ENCODE peak calls at places on chromosomes 11 and 22, in six cellular contexts. W, J, E, G, X and T are unnamed samples. For H3K4me1, the result is how much of the 10 kb centered on the place peaks cover.

GRCh38 chr11:134385774-134386565 is 26.1 kb downstream of the B3GAT1 start:
- DNase-seq in X (no peak), W (no peak), G (no peak), J (no peak), E (no peak), T (no peak)

GRCh38 chr11:32400196-32400595 is 35.1 kb downstream of the WT1 start:
- DNase-seq in W (no peak), G (peak), X (no peak), J (no peak), E (peak), T (peak)

GRCh38 chr11:70207531-70208131 is 4.5 kb downstream of the FADD start:
- DNase-seq in W (no peak), X (no peak), E (no peak), J (no peak), G (no peak), T (no peak)

GRCh38 chr11:26191193-26191592 is 140.7 kb upstream of the ANO3 start:
- DNase-seq in G (no peak), E (no peak), J (no peak), W (no peak), X (no peak), T (no peak)

GRCh38 chr11:126430581-126431320 is 75.3 kb downstream of the ST3GAL4 start:
- DNase-seq in G (no peak), W (no peak), X (no peak), E (peak), J (no peak), T (no peak)

GRCh38 chr11:42161886-42162285 is 702.4 kb upstream of the LRRC4C start:
- DNase-seq in J (no peak), W (no peak), E (no peak), X (no peak), G (no peak), T (no peak)

GRCh38 chr11:66892926-66893325 is 36.1 kb downstream of the LRFN4 start:
- DNase-seq in W (no peak), G (no peak), X (no peak), E (no peak), J (no peak), T (no peak)

GRCh38 chr11:111123463-111124398 is 121.8 kb upstream of the POU2AF2 start:
- DNase-seq in X (no peak), J (no peak), E (no peak), G (no peak), W (peak), T (no peak)

GRCh38 chr11:11449327-11449726 is 96.3 kb upstream of the CSNK2A3 start:
- DNase-seq in X (no peak), W (no peak), E (no peak), J (no peak), G (no peak), T (no peak)

GRCh38 chr11:117614695-117615094 is 182.3 kb downstream of the DSCAML1 start:
- DNase-seq in X (no peak), G (no peak), E (no peak), W (no peak), J (no peak), T (no peak)

GRCh38 chr11:134625631-134626030 is 213.6 kb upstream of the B3GAT1 start:
- DNase-seq in J (no peak), W (no peak), G (no peak), E (no peak), X (no peak), T (no peak)

GRCh38 chr22:22955866-22956535 is 68.4 kb downstream of the IGLL5 start:
- DNase-seq in X (peak), J (peak), G (peak), E (peak), W (no peak), T (peak)

GRCh38 chr22:29307658-29308147 is 1.3 kb downstream of the GAS2L1 start:
- DNase-seq in E (no peak), G (no peak), X (no peak), J (no peak), W (no peak), T (no peak)

GRCh38 chr11:134027671-134028070 is 41.2 kb upstream of the JAM3 start:
- DNase-seq in E (no peak), G (no peak), X (no peak), W (no peak), J (no peak), T (no peak)

GRCh38 chr11:31417816-31418215 is 48.2 kb downstream of the DNAJC24 start:
- DNase-seq in G (no peak), E (no peak), J (no peak), X (no peak), W (no peak), T (no peak)

GRCh38 chr22:28034760-28035401 is 115.8 kb upstream of the PITPNB start:
- DNase-seq in G (no peak), E (peak), X (peak), W (peak), J (peak), T (peak)

GRCh38 chr11:14125529-14125928 is 163.0 kb downstream of the SPON1 start:
- DNase-seq in X (no peak), E (no peak), J (no peak), G (peak), W (no peak), T (no peak)

GRCh38 chr11:18775492-18776292 is 15.9 kb downstream of the PTPN5 start:
- DNase-seq in X (no peak), J (peak), E (peak), G (no peak), W (peak), T (peak)

GRCh38 chr11:130477646-130478203 is 29.3 kb downstream of the ADAMTS15 start:
- DNase-seq in E (peak), G (no peak), J (peak), W (no peak), X (no peak), T (peak)

GRCh38 chr22:30575011-30575671 is 676 bp upstream of the GAL3ST1 start:
- DNase-seq in W (peak), G (no peak), E (peak), J (no peak), X (no peak), T (no peak)

GRCh38 chr11:75474240-75474639 is 41.2 kb upstream of the KLHL35 start:
- DNase-seq in G (no peak), J (no peak), E (no peak), W (no peak), X (no peak), T (no peak)

GRCh38 chr11:105665281-105665680 is 55.4 kb downstream of the GRIA4 start:
- DNase-seq in W (no peak), G (no peak), J (no peak), E (no peak), X (no peak), T (no peak)

GRCh38 chr11:76637491-76638266 is 32.9 kb downstream of the LRRC32 start:
- DNase-seq in J (no peak), E (no peak), W (peak), G (no peak), X (peak), T (no peak)

GRCh38 chr11:59253001-59253400 is 40.3 kb upstream of the MPEG1 start:
- DNase-seq in E (no peak), G (no peak), W (no peak), J (no peak), X (no peak), T (no peak)

GRCh38 chr22:20524004-20524481 is 16.6 kb downstream of the MED15 start:
- DNase-seq in E (no peak), W (no peak), J (no peak), G (no peak), X (no peak), T (no peak)

GRCh38 chr22:26592368-26593015 is 2.6 kb upstream of the TPST2 start:
- DNase-seq in X (no peak), E (no peak), G (no peak), J (no peak), W (no peak), T (no peak)

GRCh38 chr11:47149781-47150180 is 26.9 kb downstream of the ARFGAP2 start:
- DNase-seq in W (no peak), J (no peak), X (no peak), G (no peak), E (no peak), T (peak)

GRCh38 chr11:64619811-64620285 is 28.8 kb downstream of the SLC22A12 start:
- DNase-seq in G (no peak), X (peak), J (no peak), E (peak), W (no peak), T (peak)

GRCh38 chr11:124898711-124899110 is 1.0 kb upstream of the ROBO4 start:
- DNase-seq in W (peak), X (peak), E (peak), G (no peak), J (peak), T (peak)

GRCh38 chr11:62705401-62705800 is 1.8 kb downstream of the BSCL2 start:
- DNase-seq in W (no peak), E (peak), X (peak), J (no peak), G (no peak), T (no peak)

GRCh38 chr11:81913793-81914192 is 819.9 kb downstream of the FAM181B start:
- DNase-seq in W (no peak), J (no peak), G (no peak), X (no peak), E (no peak), T (no peak)

GRCh38 chr22:18032455-18033101 is 8.2 kb upstream of the MICAL3 start:
- DNase-seq in E (peak), X (no peak), J (peak), W (no peak), G (peak), T (no peak)
- H3K4me1 ChIP-seq in E (under half), X (under half), J (under half), W (under half), G (half or more), T (under half)

DNA sequence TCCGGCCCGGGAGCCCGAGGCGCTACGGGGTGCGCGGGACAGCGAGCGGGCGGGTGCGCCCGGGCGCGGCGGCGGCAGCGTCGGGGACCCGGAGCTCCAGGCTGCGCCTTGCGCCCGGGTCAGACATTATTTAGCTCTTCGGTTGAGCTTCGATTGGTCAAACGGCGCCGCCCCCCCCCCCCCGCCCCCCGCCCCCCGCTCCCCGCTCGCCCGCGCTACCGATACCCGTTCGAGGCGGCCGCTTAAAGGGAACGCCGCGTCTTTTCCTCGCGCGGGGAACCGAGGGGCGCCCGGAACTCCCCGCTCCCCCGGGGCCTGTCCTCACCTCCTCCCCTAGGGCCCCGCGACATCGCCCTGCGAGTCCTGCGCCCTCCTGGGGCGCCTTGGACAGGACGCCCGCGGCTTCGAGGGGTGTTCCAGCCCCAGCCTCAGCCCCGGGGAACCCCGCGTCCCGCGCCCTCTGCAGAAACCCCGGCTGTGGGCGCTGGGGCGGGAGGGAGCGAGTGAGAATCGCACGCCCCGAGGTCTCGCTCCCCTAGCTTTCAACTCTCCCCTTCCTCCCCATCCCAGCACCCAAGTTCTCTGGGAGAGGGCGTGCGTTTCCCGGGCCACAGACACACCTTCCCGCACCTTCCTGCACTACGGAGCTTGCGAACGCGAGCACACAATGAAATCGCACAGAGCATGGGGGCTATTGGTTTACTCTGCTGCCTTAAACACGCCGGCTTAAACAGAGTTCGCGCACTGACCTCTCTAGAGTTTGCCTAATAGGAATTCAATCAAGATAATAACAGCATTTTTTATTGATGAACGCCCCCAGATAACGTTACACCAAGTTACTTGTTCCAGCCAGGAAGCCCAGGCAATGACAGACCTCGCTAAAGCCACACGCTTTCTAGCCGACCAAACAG is at the start of gene BDNF:
- DNase-seq in G (no peak), X (no peak), J (peak), W (no peak), E (peak), T (peak)
- H3K4me1 ChIP-seq in G (under half), X (under half), J (under half), W (under half), E (under half), T (under half)

DNA sequence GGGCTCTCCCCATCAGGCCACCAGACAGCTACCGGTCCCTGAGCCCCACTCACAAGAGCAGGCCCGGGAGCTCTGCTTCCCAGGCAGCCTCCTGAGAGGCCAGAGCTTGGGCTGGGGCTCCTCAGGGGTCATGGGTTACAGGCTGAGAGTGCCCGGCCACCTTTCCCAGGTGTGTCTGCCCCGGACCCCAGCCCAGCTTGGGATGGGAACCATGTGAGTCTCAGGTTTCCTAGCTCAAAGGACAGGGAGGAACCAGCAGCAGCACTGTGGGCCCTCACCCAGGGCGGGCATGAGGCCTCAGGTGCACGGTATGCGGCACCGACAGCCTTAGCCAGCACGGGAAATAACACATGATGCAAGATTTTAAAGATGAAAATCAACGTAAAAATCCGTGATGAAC is 90.1 kb downstream of the NECTIN1 start:
- DNase-seq in E (no peak), W (no peak), J (no peak), X (no peak), G (no peak), T (no peak)
- H3K4me1 ChIP-seq in E (under half), W (under half), J (under half), X (under half), G (under half), T (under half)

GRCh38 chr11:36602143-36602542 is 4.1 kb upstream of the RAG2 start:
- DNase-seq in E (no peak), W (no peak), J (no peak), X (no peak), G (no peak), T (no peak)

GRCh38 chr11:36609383-36609782 is 11.3 kb upstream of the RAG2 start:
- DNase-seq in E (no peak), G (no peak), J (no peak), W (no peak), X (no peak), T (peak)

GRCh38 chr11:36601145-36601544 is 3.1 kb upstream of the RAG2 start:
- DNase-seq in J (no peak), W (no peak), G (no peak), X (no peak), E (no peak), T (no peak)

GRCh38 chr11:36608491-36609199 is 10.6 kb upstream of the RAG2 start:
- DNase-seq in W (no peak), X (no peak), E (no peak), J (no peak), G (no peak), T (no peak)

DNA sequence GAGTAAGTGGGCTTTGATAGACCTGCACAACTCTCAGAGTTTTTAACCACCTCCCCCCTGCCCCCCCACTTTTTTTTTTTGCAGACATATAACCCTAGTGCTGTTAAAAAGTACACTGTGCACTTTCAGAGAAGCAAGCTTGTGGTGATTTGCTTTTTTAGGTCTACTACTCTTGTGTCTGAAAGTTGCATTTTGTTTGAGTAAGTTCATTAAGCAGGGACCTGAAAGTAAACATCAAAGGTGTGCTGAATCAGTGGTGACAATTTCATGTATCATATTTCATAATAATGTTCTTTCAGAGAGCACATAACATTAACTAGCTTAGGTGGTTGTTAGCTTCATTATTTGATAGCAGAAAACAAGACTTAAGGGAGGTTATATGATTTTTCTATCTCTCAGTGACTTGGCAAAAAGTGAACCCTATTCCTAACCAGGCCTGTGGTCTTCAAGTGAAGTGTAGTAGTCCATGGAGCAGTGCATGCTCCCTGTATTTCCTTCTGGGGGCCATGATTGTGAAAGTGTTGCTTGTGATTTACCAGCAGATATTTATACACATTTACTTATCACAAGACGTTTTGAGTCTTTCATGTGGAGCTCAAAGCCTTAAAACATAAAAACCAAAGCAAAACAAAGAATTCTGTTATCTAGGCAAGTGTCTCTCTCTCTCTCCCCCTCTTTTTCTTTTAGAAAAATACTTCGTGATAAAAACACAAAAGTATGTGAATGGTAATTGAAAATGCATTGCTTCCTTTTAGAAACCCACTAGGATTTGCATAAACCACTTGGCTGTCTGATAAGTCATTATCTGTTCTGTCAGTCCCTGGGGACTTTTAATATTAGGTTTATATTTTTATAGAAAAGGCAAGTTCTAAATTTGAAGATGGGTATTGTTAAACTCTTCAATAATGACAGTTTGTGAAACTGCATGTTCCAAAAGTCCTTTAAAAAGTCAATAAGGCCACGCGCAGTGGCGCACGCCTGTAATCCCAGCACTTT is 7.5 kb upstream of the RAG2 start:
- DNase-seq in J (no peak), X (no peak), E (no peak), G (no peak), W (no peak), T (no peak)
- H3K4me1 ChIP-seq in J (under half), X (under half), E (under half), G (under half), W (under half), T (under half)

GRCh38 chr11:95093548-95093947 is 3.9 kb downstream of the ENDOD1 start:
- DNase-seq in W (no peak), J (no peak), E (peak), G (no peak), X (no peak), T (no peak)
- H3K4me1 ChIP-seq in W (half or more), J (half or more), E (under half), G (under half), X (under half), T (under half)

DNA sequence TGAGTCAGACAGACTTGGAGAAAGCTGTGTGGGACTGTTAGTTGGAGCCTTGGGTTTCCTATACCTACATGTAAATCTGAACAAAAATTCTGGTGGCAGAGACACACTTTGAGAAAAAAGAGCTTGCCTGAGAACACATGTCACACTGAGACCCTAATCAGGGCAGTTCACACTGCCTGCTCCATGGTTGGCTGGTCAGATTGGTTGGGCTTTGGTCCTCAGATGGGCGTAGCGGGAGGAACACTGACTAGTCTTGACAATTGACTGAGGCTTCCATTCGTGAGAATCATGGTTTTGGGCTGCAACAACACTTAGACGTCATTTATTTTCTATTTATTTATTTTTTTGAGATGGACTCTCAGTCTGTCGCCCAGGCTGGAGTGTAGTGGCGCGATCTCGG is 6.9 kb downstream of the PPP6R3 start:
- DNase-seq in G (no peak), E (no peak), X (no peak), J (no peak), W (no peak), T (no peak)
- H3K4me1 ChIP-seq in G (under half), E (under half), X (under half), J (half or more), W (half or more), T (under half)

GRCh38 chr11:825366-826231 is 2.1 kb upstream of the CRACR2B start:
- DNase-seq in J (no peak), W (no peak), X (no peak), E (no peak), G (no peak), T (no peak)
- H3K4me1 ChIP-seq in J (under half), W (half or more), X (under half), E (under half), G (under half), T (under half)

GRCh38 chr22:32700186-32700882 is 101.2 kb upstream of the TIMP3 start:
- DNase-seq in E (peak), J (peak), G (no peak), X (no peak), W (peak), T (no peak)

GRCh38 chr22:32701021-32701420 is 100.5 kb upstream of the TIMP3 start:
- DNase-seq in G (no peak), X (no peak), J (peak), E (peak), W (no peak), T (no peak)

GRCh38 chr22:32698926-32699619 is 102.4 kb upstream of the TIMP3 start:
- DNase-seq in W (peak), G (no peak), J (peak), X (no peak), E (no peak), T (no peak)

GRCh38 chr22:32697331-32697995 is 104.0 kb upstream of the TIMP3 start:
- DNase-seq in J (no peak), W (no peak), E (no peak), G (peak), X (no peak), T (no peak)

DNA sequence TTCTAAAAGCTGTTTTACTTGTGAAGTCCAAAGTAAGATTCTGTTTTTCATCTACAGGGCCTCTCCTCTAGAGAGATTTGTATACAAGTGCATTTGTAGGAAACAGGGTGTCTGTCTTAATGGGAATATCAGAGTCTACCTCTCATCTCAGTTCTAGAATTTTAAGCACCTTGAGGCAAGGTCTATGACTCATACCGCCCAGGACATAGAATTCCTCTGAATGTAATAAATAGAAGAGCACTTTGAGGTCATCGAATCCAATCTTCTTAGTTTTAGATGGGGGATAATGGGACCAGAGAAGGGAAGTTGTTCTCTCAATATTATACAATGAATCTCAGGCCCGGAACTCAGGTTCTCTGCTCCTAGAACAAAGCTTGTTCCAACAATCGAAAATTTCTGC is 101.8 kb upstream of the TIMP3 start:
- DNase-seq in W (no peak), J (no peak), X (no peak), G (no peak), E (no peak), T (no peak)
- H3K4me1 ChIP-seq in W (under half), J (half or more), X (under half), G (under half), E (half or more), T (under half)